ENCODE peak calls at places on chromosomes 3 and 15, in four cellular contexts. Y is tibial nerve, J is gastrocnemius medialis, T is body of pancreas. Z is an unnamed sample.

GRCh38 chr15:57667171-57667924 is 39.2 kb upstream of the POLR2M start:
- DNase-seq in J (no peak), Y (no peak), T (peak), Z (no peak)

GRCh38 chr3:11282250-11283125 is 10.3 kb downstream of the ATG7 start:
- DNase-seq in Y (peak), T (peak), J (peak), Z (no peak)

GRCh38 chr3:46860381-46861292 is 2.6 kb downstream of the MYL3 start:
- DNase-seq in Y (peak), T (peak), J (peak), Z (peak)

GRCh38 chr3:11118181-11118682 is 36.1 kb upstream of the HRH1 start:
- DNase-seq in J (no peak), T (no peak), Y (no peak), Z (no peak)

GRCh38 chr15:65335278-65336055 is 31.0 kb downstream of the RNU5B-1 start:
- DNase-seq in T (no peak), J (no peak), Y (no peak), Z (no peak)

GRCh38 chr3:133965033-133965570 is 64.6 kb downstream of the SLCO2A1 start:
- DNase-seq in J (no peak), T (no peak), Y (no peak), Z (no peak)

GRCh38 chr3:156390846-156391245 is 164.1 kb downstream of the SSR3 start:
- DNase-seq in Y (no peak), T (no peak), J (no peak), Z (no peak)

GRCh38 chr3:101868534-101869464 is 19.5 kb downstream of the NFKBIZ start:
- DNase-seq in J (no peak), T (peak), Y (no peak), Z (peak)

GRCh38 chr3:35640186-35640584 is 860 bp downstream of the ARPP21 start:
- DNase-seq in T (no peak), Y (no peak), J (no peak), Z (no peak)

GRCh38 chr15:77823736-77824135 is 191.0 kb upstream of the LINGO1 start:
- DNase-seq in Y (no peak), J (no peak), T (no peak), Z (no peak)

GRCh38 chr15:65275104-65275727 is 11.5 kb downstream of the PARP16 start:
- DNase-seq in T (no peak), Y (no peak), J (no peak), Z (no peak)

GRCh38 chr3:87298111-87298718 is 21.8 kb upstream of the POU1F1 start:
- DNase-seq in J (no peak), Y (no peak), T (no peak), Z (peak)

GRCh38 chr3:9955611-9956352 is 3.6 kb upstream of the PRRT3 start:
- DNase-seq in T (no peak), Y (no peak), J (peak), Z (no peak)

GRCh38 chr3:46685446-46685845 is 8.0 kb downstream of the ALS2CL start:
- DNase-seq in J (no peak), Y (no peak), T (no peak), Z (no peak)

GRCh38 chr3:2356298-2356950 is 257.8 kb downstream of the CNTN4 start:
- DNase-seq in J (no peak), T (no peak), Y (no peak), Z (no peak)

GRCh38 chr3:50542177-50543034 is 25.1 kb downstream of the C3orf18 start:
- DNase-seq in J (peak), Y (peak), T (peak), Z (peak)

GRCh38 chr15:60392601-60392985 is 5.2 kb downstream of the ANXA2 start:
- DNase-seq in J (no peak), T (no peak), Y (no peak), Z (peak)

GRCh38 chr3:41710646-41711388 is 251.1 kb downstream of the ULK4 start:
- DNase-seq in Y (no peak), T (no peak), J (peak), Z (no peak)

GRCh38 chr3:94525039-94525438 is 462.2 kb downstream of the NSUN3 start:
- DNase-seq in T (no peak), J (no peak), Y (no peak), Z (no peak)

GRCh38 chr3:4584537-4585249 is 91.5 kb downstream of the ITPR1 start:
- DNase-seq in J (no peak), Y (no peak), T (no peak), Z (peak)

GRCh38 chr15:33395376-33395775 is 84.6 kb downstream of the RYR3 start:
- DNase-seq in Y (no peak), J (peak), T (no peak), Z (no peak)

GRCh38 chr3:181948286-181948685 is 236.6 kb downstream of the SOX2 start:
- DNase-seq in T (no peak), J (no peak), Y (no peak), Z (no peak)

GRCh38 chr3:19522305-19522704 is 374.0 kb downstream of the KCNH8 start:
- DNase-seq in Y (no peak), T (no peak), J (no peak), Z (no peak)

GRCh38 chr3:113110263-113110662 is 101.1 kb upstream of the BOC start:
- DNase-seq in T (no peak), J (no peak), Y (no peak), Z (no peak)

GRCh38 chr3:196650740-196651311 is 11.3 kb downstream of the NRROS start:
- DNase-seq in Y (no peak), J (no peak), T (peak), Z (peak)

DNA sequence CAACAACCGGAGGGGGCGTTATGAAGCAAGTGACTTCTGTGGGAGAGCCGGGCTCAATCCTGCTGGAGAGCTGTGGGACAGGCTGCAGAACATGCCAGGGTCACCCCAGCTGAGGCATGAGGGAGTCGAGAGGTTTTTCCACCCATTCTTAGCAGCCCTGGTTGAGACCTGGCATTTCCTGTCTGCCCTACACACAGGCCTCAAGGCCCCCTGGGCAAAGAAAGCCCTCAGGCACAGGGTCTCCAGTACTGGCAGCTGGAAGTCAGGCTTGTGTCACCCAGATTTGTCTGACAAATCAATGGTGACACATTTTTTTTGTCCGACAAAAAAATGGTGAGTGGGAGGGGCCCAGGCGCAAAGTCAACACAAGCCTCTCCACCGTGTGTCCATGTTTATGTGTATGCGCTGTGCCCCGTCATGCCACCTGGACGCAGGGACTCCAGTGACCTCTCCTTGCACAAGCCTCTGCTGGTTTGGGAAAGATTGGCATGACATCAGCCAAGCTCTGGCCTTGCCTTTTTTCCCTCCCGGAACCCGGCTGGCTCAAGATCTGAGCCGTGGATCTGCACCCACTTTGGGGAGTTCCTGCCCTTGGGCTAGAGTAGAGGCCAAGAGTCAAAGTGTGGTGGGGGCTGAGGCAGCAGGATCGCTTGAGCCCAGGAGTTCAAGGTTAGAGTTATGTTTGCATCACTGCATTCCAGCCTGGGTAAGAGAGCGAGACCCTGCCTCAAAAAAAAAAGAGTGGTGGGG is 20.8 kb upstream of the ALAS1 start:
- DNase-seq in J (no peak), T (peak), Y (no peak), Z (no peak)
- TF ChIP-seq POLR2A in J (no peak), T (no peak), Y (no peak), Z (no peak)

DNA sequence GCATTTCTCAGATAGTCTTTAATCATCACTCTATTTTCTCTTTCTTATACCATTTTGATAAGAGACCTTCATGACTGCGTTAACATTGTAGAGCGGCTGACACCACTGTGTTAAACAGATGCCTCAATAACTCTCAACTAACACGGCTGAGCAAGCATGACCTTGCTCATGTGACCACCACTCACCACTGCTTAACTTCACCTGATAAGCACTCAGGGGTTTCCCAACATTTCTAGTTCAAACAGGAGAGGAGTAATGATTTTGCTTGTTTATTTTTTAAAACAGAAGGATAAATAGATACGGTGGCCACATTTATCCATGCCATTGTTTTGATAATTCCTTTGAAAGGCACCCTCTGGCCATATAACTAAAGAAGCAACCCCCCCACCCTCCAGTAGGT is 37.7 kb upstream of the TMEM45A start:
- DNase-seq in J (no peak), Y (no peak), T (no peak), Z (peak)
- TF ChIP-seq POLR2A in J (no peak), Y (no peak), T (no peak), Z (no peak)

GRCh38 chr3:124887177-124887995 is at the start of gene ITGB5:
- DNase-seq in T (peak), J (peak), Y (peak), Z (peak)

GRCh38 chr3:124885466-124886167 is 1.5 kb downstream of the ITGB5 start:
- DNase-seq in J (no peak), Y (no peak), T (no peak), Z (no peak)

GRCh38 chr3:124887996-124888298 is 782 bp upstream of the ITGB5 start:
- DNase-seq in T (no peak), J (no peak), Y (no peak), Z (no peak)

GRCh38 chr3:124888482-124889441 is 1.6 kb upstream of the ITGB5 start:
- DNase-seq in T (no peak), J (no peak), Y (no peak), Z (no peak)

GRCh38 chr3:124886168-124887051 is 755 bp downstream of the ITGB5 start:
- DNase-seq in Y (no peak), T (peak), J (peak), Z (peak)
- TF ChIP-seq POLR2A in Y (no peak), T (peak), J (no peak), Z (no peak)

DNA sequence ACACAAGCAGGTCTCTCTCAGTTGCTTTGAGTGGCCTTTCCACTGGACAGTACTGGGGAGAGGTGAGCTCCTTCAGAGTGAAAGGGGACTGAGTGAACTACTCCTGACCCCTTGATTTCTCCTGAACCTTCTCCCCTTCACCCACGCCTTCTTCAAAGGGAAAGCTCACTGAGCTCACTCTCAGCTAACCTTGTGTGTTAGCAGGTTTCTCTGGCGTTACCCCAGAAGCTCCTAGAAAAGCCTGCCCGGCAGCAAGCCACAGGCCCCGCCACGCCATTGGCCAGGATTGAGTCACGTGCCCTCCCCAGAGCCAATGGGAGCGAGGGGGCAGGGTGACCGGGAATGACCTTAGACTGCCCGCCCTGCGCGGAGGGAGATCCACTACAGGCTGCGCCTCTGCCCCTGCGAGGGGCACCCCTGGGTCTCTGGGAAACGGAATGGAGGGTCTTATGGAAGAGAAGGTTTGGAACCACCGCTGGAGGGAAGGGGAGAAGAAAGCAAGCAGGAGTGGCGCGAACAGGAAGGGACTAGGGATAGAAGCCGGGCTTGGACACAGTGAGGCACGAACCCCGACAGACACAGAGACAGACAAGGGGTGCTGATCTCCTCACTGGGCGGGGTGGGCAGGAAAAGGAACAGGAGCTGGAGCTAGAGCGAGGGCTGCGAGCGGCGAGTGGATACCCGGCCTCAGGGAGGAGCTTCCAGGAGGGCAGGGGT is 17.4 kb upstream of the CLK3 start:
- DNase-seq in J (peak), T (peak), Y (peak), Z (peak)
- TF ChIP-seq POLR2A in J (peak), T (peak), Y (peak), Z (peak)

GRCh38 chr3:39148116-39149058 is 5.0 kb downstream of the CSRNP1 start:
- DNase-seq in J (no peak), Y (no peak), T (no peak), Z (peak)
- TF ChIP-seq POLR2A in J (no peak), Y (no peak), T (no peak), Z (no peak)

DNA sequence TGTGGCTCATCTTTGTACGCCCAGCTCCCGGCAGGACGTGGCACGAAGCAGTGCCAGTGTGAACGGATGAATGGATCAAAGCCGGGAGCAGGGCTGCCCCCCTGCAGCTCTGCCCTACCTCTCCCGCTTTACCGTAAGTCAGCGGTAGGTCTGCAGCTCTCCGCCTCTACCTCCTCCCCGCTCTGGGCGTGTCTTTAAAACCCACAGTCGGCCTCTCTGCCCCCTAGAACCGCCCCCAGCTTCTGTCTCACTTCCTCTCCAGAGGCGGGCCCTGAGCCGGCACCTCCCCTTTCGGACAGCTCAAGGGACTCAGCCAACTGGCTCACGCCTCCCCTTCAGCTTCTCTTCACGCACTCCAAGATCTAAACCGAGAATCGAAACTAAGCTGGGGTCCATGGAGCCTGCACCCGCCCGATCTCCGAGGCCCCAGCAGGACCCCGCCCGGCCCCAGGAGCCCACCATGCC is at the start of gene PML:
- DNase-seq in T (peak), Y (peak), J (peak), Z (peak)
- TF ChIP-seq POLR2A in T (peak), Y (peak), J (peak), Z (peak)

Z was measured in erythroblast.